ENCODE peak calls at places on chromosomes 7 and 10, in nine cellular contexts. Q, S, D, A, I, O, F, G and V are unnamed samples.

GRCh38 chr10:112471878-112472487 is 25.0 kb downstream of the VTI1A start:
- DNase-seq in A (peak), S (no peak), I (peak), G (peak), F (no peak), O (no peak), Q (no peak), D (peak), V (peak)

GRCh38 chr10:92799591-92799990 is 48.7 kb upstream of the EXOC6 start:
- DNase-seq in I (no peak), G (no peak), F (peak), D (no peak), A (peak), S (no peak), Q (no peak), O (no peak), V (no peak)

GRCh38 chr10:89115876-89116627 is 91.1 kb downstream of the CH25H start:
- DNase-seq in G (no peak), F (no peak), I (peak), A (no peak), D (peak), S (no peak), O (no peak), Q (no peak), V (peak)

GRCh38 chr7:20327047-20327446 is 3.7 kb upstream of the ITGB8 start:
- DNase-seq in F (no peak), A (peak), I (peak), Q (no peak), O (no peak), G (no peak), D (no peak), S (no peak), V (peak)

GRCh38 chr7:64558781-64559180 is 4.1 kb downstream of the ZNF680 start:
- DNase-seq in F (no peak), D (peak), Q (no peak), O (no peak), A (no peak), G (no peak), I (no peak), S (no peak), V (no peak)

GRCh38 chr7:70384891-70385290 is 747.1 kb upstream of the GALNT17 start:
- DNase-seq in G (no peak), D (no peak), Q (no peak), O (no peak), S (no peak), I (peak), F (no peak), A (no peak), V (peak)

GRCh38 chr7:139895141-139895829 is 66.2 kb downstream of the TBXAS1 start:
- DNase-seq in G (no peak), I (no peak), F (no peak), A (no peak), S (no peak), Q (no peak), D (no peak), O (no peak), V (no peak)

GRCh38 chr10:12416396-12417090 is 67.2 kb downstream of the CAMK1D start:
- DNase-seq in Q (no peak), I (no peak), F (no peak), A (no peak), O (no peak), D (no peak), G (no peak), S (no peak), V (no peak)

GRCh38 chr10:132565516-132566209 is 28.1 kb downstream of the INPP5A start:
- DNase-seq in G (no peak), S (no peak), Q (no peak), I (no peak), F (no peak), A (no peak), D (peak), O (no peak), V (no peak)

GRCh38 chr7:28002638-28003037 is 178.0 kb downstream of the JAZF1 start:
- DNase-seq in I (no peak), Q (no peak), A (no peak), S (no peak), O (no peak), F (no peak), G (no peak), D (peak), V (peak)

GRCh38 chr10:103678104-103678526 is 177.3 kb downstream of the SH3PXD2A start:
- DNase-seq in S (peak), I (peak), G (peak), O (peak), D (peak), Q (peak), F (no peak), A (no peak), V (peak)

GRCh38 chr7:24436131-24436920 is 136.9 kb upstream of the PALS2 start:
- DNase-seq in S (no peak), D (no peak), F (no peak), O (no peak), A (no peak), Q (no peak), G (no peak), I (no peak), V (no peak)

GRCh38 chr10:94989192-94989591 is 50.7 kb downstream of the CYP2C9 start:
- DNase-seq in I (no peak), S (no peak), O (no peak), F (no peak), D (no peak), Q (no peak), A (no peak), G (no peak), V (no peak)

GRCh38 chr10:79145517-79146470 is 77.0 kb downstream of the ZMIZ1 start:
- DNase-seq in Q (no peak), F (no peak), A (no peak), I (no peak), O (no peak), S (no peak), D (no peak), G (no peak), V (no peak)

GRCh38 chr7:87797798-87798403 is 78.3 kb downstream of the SLC25A40 start:
- DNase-seq in S (peak), I (peak), A (peak), D (peak), Q (no peak), O (peak), F (peak), G (peak), V (peak)

GRCh38 chr10:58546722-58547121 is 34.0 kb downstream of the BICC1 start:
- DNase-seq in I (no peak), Q (no peak), A (no peak), F (no peak), O (no peak), G (no peak), D (no peak), S (no peak), V (no peak)

GRCh38 chr7:30238721-30239441 is 45.5 kb upstream of the ZNRF2 start:
- DNase-seq in I (peak), A (peak), D (peak), Q (no peak), O (no peak), F (peak), G (peak), S (no peak), V (peak)

GRCh38 chr10:72409167-72409566 is 54.4 kb upstream of the DNAJB12 start:
- DNase-seq in G (no peak), D (no peak), A (no peak), Q (no peak), O (no peak), S (no peak), F (no peak), I (no peak), V (no peak)

GRCh38 chr7:151694828-151695580 is 175.3 kb upstream of the RHEB start:
- DNase-seq in A (peak), O (no peak), F (no peak), Q (no peak), G (no peak), D (peak), S (no peak), I (peak), V (no peak)

GRCh38 chr10:69696073-69696731 is 66.2 kb downstream of the FAM241B start:
- DNase-seq in F (peak), D (peak), G (no peak), Q (no peak), I (peak), O (no peak), A (peak), S (peak), V (peak)